ENCODE peak calls at places on chromosome 13, in six cellular contexts. One of them, this sample, is unnamed.

GRCh38 chr13:102040812-102041211 is 361.0 kb downstream of the FGF14 start:
- DNase-seq in body of pancreas: no peak
- DNase-seq in PC-3: no peak
- DNase-seq in RWPE2: no peak
- DNase-seq in spleen: no peak
- DNase-seq in cardiac muscle cell: no peak
- DNase-seq in this sample: no peak

GRCh38 chr13:25371608-25372274 is at the start of gene ATP8A2:
- DNase-seq in body of pancreas: no peak
- DNase-seq in PC-3: no peak
- DNase-seq in RWPE2: no peak
- DNase-seq in spleen: no peak
- DNase-seq in cardiac muscle cell: no peak
- DNase-seq in this sample: no peak

GRCh38 chr13:76522083-76522755 is 364.0 kb downstream of the KCTD12 start:
- DNase-seq in body of pancreas: no peak
- DNase-seq in PC-3: no peak
- DNase-seq in RWPE2: peak
- DNase-seq in spleen: peak
- DNase-seq in cardiac muscle cell: peak
- DNase-seq in this sample: no peak

GRCh38 chr13:62022369-62022768 is 606.7 kb upstream of the PCDH20 start:
- DNase-seq in body of pancreas: no peak
- DNase-seq in PC-3: no peak
- DNase-seq in RWPE2: no peak
- DNase-seq in spleen: no peak
- DNase-seq in cardiac muscle cell: no peak
- DNase-seq in this sample: no peak

GRCh38 chr13:31755803-31756212 is 16.5 kb downstream of the RXFP2 start:
- DNase-seq in body of pancreas: no peak
- DNase-seq in PC-3: no peak
- DNase-seq in RWPE2: no peak
- DNase-seq in spleen: no peak
- DNase-seq in cardiac muscle cell: no peak
- DNase-seq in this sample: no peak

GRCh38 chr13:71968025-71968424 is 101.0 kb upstream of the DACH1 start:
- DNase-seq in body of pancreas: no peak
- DNase-seq in PC-3: no peak
- DNase-seq in RWPE2: no peak
- DNase-seq in spleen: no peak
- DNase-seq in cardiac muscle cell: no peak
- DNase-seq in this sample: no peak

GRCh38 chr13:33307820-33308219 is 22.3 kb upstream of the STARD13 start:
- DNase-seq in body of pancreas: no peak
- DNase-seq in PC-3: no peak
- DNase-seq in RWPE2: no peak
- DNase-seq in spleen: no peak
- DNase-seq in cardiac muscle cell: peak
- DNase-seq in this sample: no peak

GRCh38 chr13:62387642-62388041 is 972.0 kb upstream of the PCDH20 start:
- DNase-seq in body of pancreas: no peak
- DNase-seq in PC-3: peak
- DNase-seq in RWPE2: no peak
- DNase-seq in spleen: no peak
- DNase-seq in cardiac muscle cell: peak
- DNase-seq in this sample: no peak

GRCh38 chr13:41613984-41614581 is 156.7 kb downstream of the RGCC start:
- DNase-seq in body of pancreas: peak
- DNase-seq in PC-3: peak
- DNase-seq in RWPE2: no peak
- DNase-seq in spleen: no peak
- DNase-seq in cardiac muscle cell: peak
- DNase-seq in this sample: no peak

GRCh38 chr13:77981191-77981925 is 62.7 kb upstream of the EDNRB start:
- DNase-seq in body of pancreas: peak
- DNase-seq in PC-3: no peak
- DNase-seq in RWPE2: no peak
- DNase-seq in spleen: no peak
- DNase-seq in cardiac muscle cell: peak
- DNase-seq in this sample: no peak

GRCh38 chr13:65914707-65915106 is 1315.4 kb downstream of the PCDH9 start:
- DNase-seq in body of pancreas: no peak
- DNase-seq in PC-3: peak
- DNase-seq in RWPE2: no peak
- DNase-seq in spleen: no peak
- DNase-seq in cardiac muscle cell: peak
- DNase-seq in this sample: no peak

GRCh38 chr13:23898101-23898500 is 799 bp upstream of the C1QTNF9B start:
- DNase-seq in body of pancreas: peak
- DNase-seq in PC-3: no peak
- DNase-seq in RWPE2: no peak
- DNase-seq in spleen: no peak
- DNase-seq in cardiac muscle cell: peak
- DNase-seq in this sample: no peak

GRCh38 chr13:42495256-42495655 is 78.7 kb upstream of the TNFSF11 start:
- DNase-seq in body of pancreas: no peak
- DNase-seq in PC-3: peak
- DNase-seq in RWPE2: no peak
- DNase-seq in spleen: no peak
- DNase-seq in cardiac muscle cell: no peak
- DNase-seq in this sample: no peak

GRCh38 chr13:52348983-52349780 is 56.8 kb downstream of the THSD1 start:
- DNase-seq in body of pancreas: no peak
- DNase-seq in PC-3: peak
- DNase-seq in RWPE2: no peak
- DNase-seq in spleen: no peak
- DNase-seq in cardiac muscle cell: peak
- DNase-seq in this sample: no peak

GRCh38 chr13:29474991-29475390 is 120.5 kb downstream of the SLC7A1 start:
- DNase-seq in body of pancreas: no peak
- DNase-seq in PC-3: no peak
- DNase-seq in RWPE2: no peak
- DNase-seq in spleen: no peak
- DNase-seq in cardiac muscle cell: peak
- DNase-seq in this sample: no peak

GRCh38 chr13:23411706-23412105 is 21.8 kb downstream of the SACS start:
- DNase-seq in body of pancreas: no peak
- DNase-seq in PC-3: no peak
- DNase-seq in RWPE2: no peak
- DNase-seq in spleen: no peak
- DNase-seq in cardiac muscle cell: no peak
- DNase-seq in this sample: no peak

GRCh38 chr13:112808377-112809140 is 118.7 kb downstream of the ATP11A start:
- DNase-seq in body of pancreas: no peak
- DNase-seq in PC-3: no peak
- DNase-seq in RWPE2: no peak
- DNase-seq in spleen: no peak
- DNase-seq in cardiac muscle cell: no peak
- DNase-seq in this sample: no peak

GRCh38 chr13:112809332-112810310 is 119.8 kb downstream of the ATP11A start:
- DNase-seq in body of pancreas: no peak
- DNase-seq in PC-3: no peak
- DNase-seq in RWPE2: no peak
- DNase-seq in spleen: no peak
- DNase-seq in cardiac muscle cell: no peak
- DNase-seq in this sample: no peak

GRCh38 chr13:112810608-112811007 is 120.8 kb downstream of the ATP11A start:
- DNase-seq in body of pancreas: no peak
- DNase-seq in PC-3: no peak
- DNase-seq in RWPE2: no peak
- DNase-seq in spleen: no peak
- DNase-seq in cardiac muscle cell: no peak
- DNase-seq in this sample: no peak

GRCh38 chr13:112806761-112807652 is 117.2 kb downstream of the ATP11A start:
- DNase-seq in body of pancreas: no peak
- DNase-seq in PC-3: no peak
- DNase-seq in RWPE2: no peak
- DNase-seq in spleen: no peak
- DNase-seq in cardiac muscle cell: no peak
- DNase-seq in this sample: no peak

GRCh38 chr13:112807653-112808376 is 118.0 kb downstream of the ATP11A start:
- DNase-seq in body of pancreas: no peak
- DNase-seq in PC-3: no peak
- DNase-seq in RWPE2: no peak
- DNase-seq in spleen: no peak
- DNase-seq in cardiac muscle cell: no peak
- DNase-seq in this sample: no peak
- H3K27ac ChIP-seq in body of pancreas: no peak
- H3K27ac ChIP-seq in PC-3: no peak
- H3K27ac ChIP-seq in RWPE2: no peak
- H3K27ac ChIP-seq in spleen: no peak
- H3K27ac ChIP-seq in cardiac muscle cell: no peak
- H3K27ac ChIP-seq in this sample: no peak

DNA sequence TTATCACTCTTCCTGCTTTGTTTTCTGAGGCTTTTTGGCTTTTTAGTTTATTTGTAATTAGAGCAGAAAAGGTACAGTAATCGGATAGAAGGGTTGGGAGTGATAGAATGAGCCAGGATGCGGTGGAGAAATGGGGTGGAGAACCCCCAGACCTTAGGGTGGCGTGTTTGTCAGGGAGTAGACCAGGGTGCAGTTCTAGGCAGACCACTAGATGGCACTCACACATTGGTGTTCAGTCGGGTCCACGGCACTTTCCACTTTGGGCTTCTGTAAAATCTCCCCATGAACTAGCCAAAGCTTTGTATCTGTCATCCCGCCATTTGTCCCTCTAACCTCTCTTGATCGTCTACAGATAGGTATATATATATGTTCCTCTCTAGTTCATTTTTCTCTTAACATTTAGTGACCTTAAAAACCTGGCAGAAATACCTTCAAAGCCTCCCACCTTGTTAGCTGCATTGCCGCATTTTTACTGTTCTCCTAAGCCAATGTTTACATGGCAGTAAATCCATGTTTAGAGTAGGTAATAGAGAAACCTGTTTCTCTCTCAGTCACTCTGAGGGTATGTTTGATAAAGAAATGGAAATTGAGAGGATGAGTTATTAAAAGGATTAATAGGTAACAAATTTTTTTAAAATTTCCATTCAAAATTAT is 154.9 kb downstream of the TM9SF2 start:
- DNase-seq in body of pancreas: peak
- DNase-seq in PC-3: peak
- DNase-seq in RWPE2: no peak
- DNase-seq in spleen: peak
- DNase-seq in cardiac muscle cell: peak
- DNase-seq in this sample: peak
- H3K4me3 ChIP-seq in body of pancreas: no peak
- H3K4me3 ChIP-seq in PC-3: peak
- H3K4me3 ChIP-seq in RWPE2: no peak
- H3K4me3 ChIP-seq in spleen: no peak
- H3K4me3 ChIP-seq in cardiac muscle cell: no peak
- H3K4me3 ChIP-seq in this sample: no peak

GRCh38 chr13:39052944-39053343 is 14.7 kb downstream of the NHLRC3 start:
- DNase-seq in body of pancreas: no peak
- DNase-seq in PC-3: no peak
- DNase-seq in RWPE2: no peak
- DNase-seq in spleen: no peak
- DNase-seq in cardiac muscle cell: no peak
- DNase-seq in this sample: no peak

GRCh38 chr13:39049274-39049673 is 11.0 kb downstream of the NHLRC3 start:
- DNase-seq in body of pancreas: no peak
- DNase-seq in PC-3: no peak
- DNase-seq in RWPE2: no peak
- DNase-seq in spleen: no peak
- DNase-seq in cardiac muscle cell: no peak
- DNase-seq in this sample: no peak

GRCh38 chr13:39054112-39054511 is 15.9 kb downstream of the NHLRC3 start:
- DNase-seq in body of pancreas: no peak
- DNase-seq in PC-3: no peak
- DNase-seq in RWPE2: no peak
- DNase-seq in spleen: no peak
- DNase-seq in cardiac muscle cell: no peak
- DNase-seq in this sample: no peak

GRCh38 chr13:39048806-39049205 is 10.6 kb downstream of the NHLRC3 start:
- DNase-seq in body of pancreas: no peak
- DNase-seq in PC-3: no peak
- DNase-seq in RWPE2: no peak
- DNase-seq in spleen: no peak
- DNase-seq in cardiac muscle cell: no peak
- DNase-seq in this sample: no peak

DNA sequence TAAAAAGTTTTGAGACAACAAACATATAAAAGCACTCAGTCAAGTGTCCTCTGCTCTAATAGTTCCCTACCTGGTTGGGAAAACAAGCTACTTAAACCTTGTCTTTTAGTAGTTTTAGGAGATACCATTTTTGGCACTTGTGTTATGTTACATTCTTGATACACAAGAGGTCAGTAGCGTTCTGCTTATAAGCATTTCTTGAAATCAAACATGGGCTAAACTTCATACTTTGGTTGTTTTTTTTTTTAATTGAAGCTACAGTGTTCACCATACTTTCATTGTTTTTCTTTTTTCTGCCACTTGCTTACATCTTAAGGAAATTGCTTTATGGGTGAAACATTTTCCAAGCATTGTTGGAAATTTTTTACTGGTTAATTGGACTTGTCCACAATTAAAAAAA is 12.9 kb downstream of the NHLRC3 start:
- DNase-seq in body of pancreas: no peak
- DNase-seq in PC-3: peak
- DNase-seq in RWPE2: no peak
- DNase-seq in spleen: no peak
- DNase-seq in cardiac muscle cell: peak
- DNase-seq in this sample: no peak
- TF ChIP-seq CTCF in body of pancreas: peak
- TF ChIP-seq CTCF in PC-3: peak
- TF ChIP-seq CTCF in RWPE2: peak
- TF ChIP-seq CTCF in spleen: peak
- TF ChIP-seq CTCF in cardiac muscle cell: peak
- TF ChIP-seq CTCF in this sample: no peak

GRCh38 chr13:97239943-97240788 is 18.0 kb downstream of the MBNL2 start:
- DNase-seq in body of pancreas: no peak
- DNase-seq in PC-3: no peak
- DNase-seq in RWPE2: no peak
- DNase-seq in spleen: no peak
- DNase-seq in cardiac muscle cell: no peak
- DNase-seq in this sample: no peak

GRCh38 chr13:97238432-97238831 is 16.3 kb downstream of the MBNL2 start:
- DNase-seq in body of pancreas: no peak
- DNase-seq in PC-3: no peak
- DNase-seq in RWPE2: no peak
- DNase-seq in spleen: no peak
- DNase-seq in cardiac muscle cell: no peak
- DNase-seq in this sample: no peak

GRCh38 chr13:97238883-97239282 is 16.8 kb downstream of the MBNL2 start:
- DNase-seq in body of pancreas: no peak
- DNase-seq in PC-3: no peak
- DNase-seq in RWPE2: no peak
- DNase-seq in spleen: no peak
- DNase-seq in cardiac muscle cell: no peak
- DNase-seq in this sample: no peak

GRCh38 chr13:97240789-97241734 is 18.9 kb downstream of the MBNL2 start:
- DNase-seq in body of pancreas: no peak
- DNase-seq in PC-3: no peak
- DNase-seq in RWPE2: no peak
- DNase-seq in spleen: no peak
- DNase-seq in cardiac muscle cell: no peak
- DNase-seq in this sample: no peak

DNA sequence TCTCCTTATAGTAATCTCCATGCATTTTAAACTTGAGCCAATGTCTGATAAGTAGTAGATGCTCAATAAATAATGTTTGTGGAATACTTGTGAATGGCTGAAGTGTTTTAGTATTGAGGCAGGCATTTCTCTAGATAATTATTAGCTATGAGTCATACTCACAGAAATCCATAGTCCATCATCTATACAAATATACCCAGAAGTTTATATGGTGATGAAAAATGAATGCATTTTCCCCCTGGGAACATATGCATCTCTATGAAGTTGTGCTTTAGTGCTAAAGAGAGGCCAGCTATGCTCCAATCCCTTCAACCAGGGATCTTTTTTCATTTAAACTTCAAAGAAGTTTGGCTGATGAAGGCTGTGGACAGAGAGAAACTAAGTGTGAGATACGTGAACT is 17.2 kb downstream of the MBNL2 start:
- DNase-seq in body of pancreas: no peak
- DNase-seq in PC-3: no peak
- DNase-seq in RWPE2: no peak
- DNase-seq in spleen: no peak
- DNase-seq in cardiac muscle cell: no peak
- DNase-seq in this sample: no peak
- H3K27ac ChIP-seq in body of pancreas: no peak
- H3K27ac ChIP-seq in PC-3: no peak
- H3K27ac ChIP-seq in RWPE2: no peak
- H3K27ac ChIP-seq in spleen: no peak
- H3K27ac ChIP-seq in cardiac muscle cell: peak
- H3K27ac ChIP-seq in this sample: no peak